ENCODE peak calls at places on chromosomes 2 and 18, in four cellular contexts. Y, C, K and X are unnamed samples.

GRCh38 chr2:136362676-136363390 is 244.9 kb upstream of the CXCR4 start:
- DNase-seq in Y (peak), C (no peak), K (no peak), X (no peak)

GRCh38 chr2:236217926-236218325 is 46.3 kb downstream of the ASB18 start:
- DNase-seq in Y (no peak), C (no peak), K (no peak), X (no peak)

GRCh38 chr2:28352104-28352503 is 40.6 kb upstream of the FOSL2 start:
- DNase-seq in Y (no peak), C (no peak), K (no peak), X (no peak)

GRCh38 chr2:185185044-185185443 is 553.6 kb upstream of the FSIP2 start:
- DNase-seq in Y (no peak), C (no peak), K (no peak), X (no peak)

GRCh38 chr2:118223487-118224136 is 135.3 kb downstream of the INSIG2 start:
- DNase-seq in Y (no peak), C (no peak), K (no peak), X (peak)

GRCh38 chr2:73135236-73135635 is 22.5 kb upstream of the RAB11FIP5 start:
- DNase-seq in Y (no peak), C (no peak), K (no peak), X (no peak)

GRCh38 chr2:240060977-240061591 is 7.8 kb upstream of the OR6B3 start:
- DNase-seq in Y (peak), C (no peak), K (peak), X (peak)

GRCh38 chr2:161237397-161238263 is 70.6 kb upstream of the PSMD14 start:
- DNase-seq in Y (peak), C (no peak), K (peak), X (peak)

GRCh38 chr2:55133467-55134315 is 83.4 kb upstream of the RTN4 start:
- DNase-seq in Y (peak), C (peak), K (no peak), X (peak)

GRCh38 chr2:95353613-95354468 is 48.7 kb upstream of the FAHD2A start:
- DNase-seq in Y (no peak), C (no peak), K (no peak), X (no peak)

GRCh38 chr2:119481501-119482455 is 42.5 kb downstream of the SCTR start:
- DNase-seq in Y (no peak), C (no peak), K (no peak), X (peak)

GRCh38 chr2:21395366-21395765 is 271.6 kb downstream of the TDRD15 start:
- DNase-seq in Y (no peak), C (no peak), K (no peak), X (peak)

GRCh38 chr2:222950886-222951285 is 90.0 kb downstream of the ACSL3 start:
- DNase-seq in Y (no peak), C (no peak), K (peak), X (no peak)

GRCh38 chr2:1930956-1931914 is 186.9 kb upstream of the PXDN start:
- DNase-seq in Y (no peak), C (no peak), K (no peak), X (no peak)

GRCh38 chr2:28654981-28655322 is 96.7 kb upstream of the PPP1CB start:
- DNase-seq in Y (no peak), C (no peak), K (no peak), X (no peak)

GRCh38 chr2:239548491-239548890 is 147.7 kb upstream of the HDAC4 start:
- DNase-seq in Y (no peak), C (no peak), K (peak), X (no peak)

GRCh38 chr2:58479557-58480120 is 238.5 kb upstream of the FANCL start:
- DNase-seq in Y (no peak), C (no peak), K (no peak), X (peak)

GRCh38 chr18:63149200-63149587 is 170.4 kb downstream of the BCL2 start:
- DNase-seq in Y (no peak), C (no peak), K (no peak), X (peak)

GRCh38 chr2:23940976-23941605 is 828 bp downstream of the UBXN2A start:
- DNase-seq in Y (no peak), C (no peak), K (peak), X (no peak)

GRCh38 chr2:160051374-160051800 is 11.0 kb downstream of the PLA2R1 start:
- DNase-seq in Y (no peak), C (no peak), K (no peak), X (no peak)

GRCh38 chr2:20667151-20667530 is 197 bp downstream of the GDF7 start:
- DNase-seq in Y (no peak), C (no peak), K (no peak), X (no peak)

GRCh38 chr2:168607992-168608391 is 151.9 kb downstream of the CERS6 start:
- DNase-seq in Y (no peak), C (no peak), K (peak), X (no peak)

GRCh38 chr2:235518317-235519090 is 24.7 kb downstream of the AGAP1 start:
- DNase-seq in Y (no peak), C (no peak), K (peak), X (no peak)

GRCh38 chr2:10048501-10049171 is 5.3 kb downstream of the KLF11 start:
- DNase-seq in Y (peak), C (no peak), K (peak), X (peak)

GRCh38 chr2:100646039-100646438 is 83.2 kb downstream of the PDCL3 start:
- DNase-seq in Y (no peak), C (no peak), K (no peak), X (no peak)

GRCh38 chr18:58321986-58322385 is 278.0 kb downstream of the NEDD4L start:
- DNase-seq in Y (peak), C (peak), K (peak), X (peak)

GRCh38 chr2:232363784-232364615 is 14.6 kb upstream of the ALPP start:
- DNase-seq in Y (peak), C (no peak), K (no peak), X (no peak)

GRCh38 chr18:43396266-43396665 is 119.0 kb upstream of the SYT4 start:
- DNase-seq in Y (no peak), C (no peak), K (peak), X (peak)

GRCh38 chr18:2686349-2686968 is 30.9 kb downstream of the SMCHD1 start:
- DNase-seq in Y (no peak), C (no peak), K (no peak), X (no peak)

GRCh38 chr18:76553715-76554603 is 58.9 kb upstream of the ZNF516 start:
- DNase-seq in Y (no peak), C (no peak), K (peak), X (no peak)

GRCh38 chr2:180040146-180040925 is 33.2 kb upstream of the CWC22 start:
- DNase-seq in Y (no peak), C (no peak), K (peak), X (no peak)

GRCh38 chr18:46718501-46719341 is 38.1 kb downstream of the ST8SIA5 start:
- DNase-seq in Y (no peak), C (no peak), K (no peak), X (no peak)

GRCh38 chr2:25740810-25741381 is 67.5 kb upstream of the DTNB start:
- DNase-seq in Y (no peak), C (no peak), K (no peak), X (peak)

GRCh38 chr18:9387891-9388290 is 53.3 kb downstream of the TWSG1 start:
- DNase-seq in Y (no peak), C (no peak), K (no peak), X (no peak)

GRCh38 chr2:239021224-239021623 is 173.3 kb downstream of the TWIST2 start:
- DNase-seq in Y (no peak), C (no peak), K (no peak), X (no peak)

GRCh38 chr2:241207151-241207550 is 18.7 kb downstream of the ANO7 start:
- DNase-seq in Y (no peak), C (no peak), K (no peak), X (no peak)